ENCODE peak calls at places on chromosomes 1 and 21, in ten cellular contexts. One of them, this sample, is unnamed.

GRCh38 chr1:147225193-147225730 is at the start of gene FMO5:
- DNase-seq in omental fat pad: peak
- DNase-seq in endothelial cell: peak
- DNase-seq in tibial artery: peak
- DNase-seq in Calu3: peak
- DNase-seq in WTC11: peak
- DNase-seq in progenitor cell of endocrine pancreas: no peak
- DNase-seq in psoas muscle: peak
- DNase-seq in A549: peak
- DNase-seq in H9: peak
- DNase-seq in this sample: no peak

GRCh38 chr1:104266612-104267011 is 516.9 kb downstream of the AMY1C start:
- DNase-seq in omental fat pad: no peak
- DNase-seq in endothelial cell: no peak
- DNase-seq in tibial artery: no peak
- DNase-seq in Calu3: no peak
- DNase-seq in WTC11: no peak
- DNase-seq in progenitor cell of endocrine pancreas: no peak
- DNase-seq in psoas muscle: no peak
- DNase-seq in A549: no peak
- DNase-seq in H9: no peak
- DNase-seq in this sample: no peak

GRCh38 chr21:32257952-32258785 is 20.7 kb downstream of the MIS18A start:
- DNase-seq in omental fat pad: peak
- DNase-seq in endothelial cell: peak
- DNase-seq in tibial artery: peak
- DNase-seq in Calu3: peak
- DNase-seq in WTC11: peak
- DNase-seq in progenitor cell of endocrine pancreas: peak
- DNase-seq in psoas muscle: peak
- DNase-seq in A549: peak
- DNase-seq in H9: peak
- DNase-seq in this sample: peak

GRCh38 chr1:117673405-117673804 is 67.6 kb downstream of the TENT5C start:
- DNase-seq in omental fat pad: no peak
- DNase-seq in endothelial cell: no peak
- DNase-seq in tibial artery: no peak
- DNase-seq in Calu3: no peak
- DNase-seq in WTC11: no peak
- DNase-seq in progenitor cell of endocrine pancreas: no peak
- DNase-seq in psoas muscle: no peak
- DNase-seq in A549: no peak
- DNase-seq in H9: no peak
- DNase-seq in this sample: no peak

GRCh38 chr1:5751833-5752714 is 240.2 kb downstream of the NPHP4 start:
- DNase-seq in omental fat pad: no peak
- DNase-seq in endothelial cell: no peak
- DNase-seq in tibial artery: no peak
- DNase-seq in Calu3: no peak
- DNase-seq in WTC11: no peak
- DNase-seq in progenitor cell of endocrine pancreas: no peak
- DNase-seq in psoas muscle: no peak
- DNase-seq in A549: no peak
- DNase-seq in H9: no peak
- DNase-seq in this sample: no peak

GRCh38 chr1:165863346-165863745 is 35.9 kb downstream of the UCK2 start:
- DNase-seq in omental fat pad: no peak
- DNase-seq in endothelial cell: no peak
- DNase-seq in tibial artery: no peak
- DNase-seq in Calu3: no peak
- DNase-seq in WTC11: no peak
- DNase-seq in progenitor cell of endocrine pancreas: no peak
- DNase-seq in psoas muscle: no peak
- DNase-seq in A549: no peak
- DNase-seq in H9: no peak
- DNase-seq in this sample: no peak

GRCh38 chr1:17665054-17665453 is 90.1 kb upstream of the ACTL8 start:
- DNase-seq in omental fat pad: no peak
- DNase-seq in endothelial cell: no peak
- DNase-seq in tibial artery: no peak
- DNase-seq in Calu3: no peak
- DNase-seq in WTC11: no peak
- DNase-seq in progenitor cell of endocrine pancreas: no peak
- DNase-seq in psoas muscle: no peak
- DNase-seq in A549: no peak
- DNase-seq in H9: no peak
- DNase-seq in this sample: no peak

GRCh38 chr1:10286244-10286643 is 75.9 kb downstream of the KIF1B start:
- DNase-seq in omental fat pad: no peak
- DNase-seq in endothelial cell: no peak
- DNase-seq in tibial artery: peak
- DNase-seq in Calu3: no peak
- DNase-seq in WTC11: no peak
- DNase-seq in progenitor cell of endocrine pancreas: no peak
- DNase-seq in psoas muscle: no peak
- DNase-seq in A549: no peak
- DNase-seq in H9: no peak
- DNase-seq in this sample: no peak

GRCh38 chr1:36650200-36651065 is 167.7 kb upstream of the CSF3R start:
- DNase-seq in omental fat pad: peak
- DNase-seq in endothelial cell: peak
- DNase-seq in tibial artery: peak
- DNase-seq in Calu3: peak
- DNase-seq in WTC11: peak
- DNase-seq in progenitor cell of endocrine pancreas: peak
- DNase-seq in psoas muscle: peak
- DNase-seq in A549: peak
- DNase-seq in H9: peak
- DNase-seq in this sample: peak

GRCh38 chr1:162878000-162878596 is 17.1 kb upstream of the CCDC190 start:
- DNase-seq in omental fat pad: peak
- DNase-seq in endothelial cell: peak
- DNase-seq in tibial artery: peak
- DNase-seq in Calu3: peak
- DNase-seq in WTC11: peak
- DNase-seq in progenitor cell of endocrine pancreas: peak
- DNase-seq in psoas muscle: peak
- DNase-seq in A549: peak
- DNase-seq in H9: peak
- DNase-seq in this sample: no peak

GRCh38 chr1:10816743-10817369 is 20.4 kb upstream of the CASZ1 start:
- DNase-seq in omental fat pad: no peak
- DNase-seq in endothelial cell: no peak
- DNase-seq in tibial artery: no peak
- DNase-seq in Calu3: no peak
- DNase-seq in WTC11: no peak
- DNase-seq in progenitor cell of endocrine pancreas: no peak
- DNase-seq in psoas muscle: no peak
- DNase-seq in A549: no peak
- DNase-seq in H9: no peak
- DNase-seq in this sample: no peak

GRCh38 chr1:20051218-20051829 is 18.7 kb upstream of the PLA2G5 start:
- DNase-seq in omental fat pad: no peak
- DNase-seq in endothelial cell: no peak
- DNase-seq in tibial artery: no peak
- DNase-seq in Calu3: no peak
- DNase-seq in WTC11: no peak
- DNase-seq in progenitor cell of endocrine pancreas: no peak
- DNase-seq in psoas muscle: no peak
- DNase-seq in A549: no peak
- DNase-seq in H9: no peak
- DNase-seq in this sample: no peak

GRCh38 chr1:147612366-147612765 is 58.0 kb downstream of the ACP6 start:
- DNase-seq in omental fat pad: no peak
- DNase-seq in endothelial cell: no peak
- DNase-seq in tibial artery: no peak
- DNase-seq in Calu3: no peak
- DNase-seq in WTC11: no peak
- DNase-seq in progenitor cell of endocrine pancreas: no peak
- DNase-seq in psoas muscle: no peak
- DNase-seq in A549: peak
- DNase-seq in H9: no peak
- DNase-seq in this sample: no peak

GRCh38 chr1:6999826-7000225 is 214.6 kb downstream of the CAMTA1 start:
- DNase-seq in omental fat pad: no peak
- DNase-seq in endothelial cell: no peak
- DNase-seq in tibial artery: no peak
- DNase-seq in Calu3: no peak
- DNase-seq in WTC11: no peak
- DNase-seq in progenitor cell of endocrine pancreas: no peak
- DNase-seq in psoas muscle: no peak
- DNase-seq in A549: no peak
- DNase-seq in H9: no peak
- DNase-seq in this sample: no peak

GRCh38 chr21:28454978-28455600 is 537.6 kb downstream of the LTN1 start:
- DNase-seq in omental fat pad: no peak
- DNase-seq in endothelial cell: no peak
- DNase-seq in tibial artery: no peak
- DNase-seq in Calu3: no peak
- DNase-seq in WTC11: no peak
- DNase-seq in progenitor cell of endocrine pancreas: no peak
- DNase-seq in psoas muscle: no peak
- DNase-seq in A549: no peak
- DNase-seq in H9: no peak
- DNase-seq in this sample: no peak
- TF ChIP-seq CTCF in omental fat pad: no peak
- TF ChIP-seq CTCF in endothelial cell: no peak
- TF ChIP-seq CTCF in tibial artery: no peak
- TF ChIP-seq CTCF in Calu3: no peak
- TF ChIP-seq CTCF in WTC11: no peak
- TF ChIP-seq CTCF in progenitor cell of endocrine pancreas: no peak
- TF ChIP-seq CTCF in psoas muscle: no peak
- TF ChIP-seq CTCF in A549: no peak
- TF ChIP-seq CTCF in H9: no peak
- TF ChIP-seq CTCF in this sample: no peak

DNA sequence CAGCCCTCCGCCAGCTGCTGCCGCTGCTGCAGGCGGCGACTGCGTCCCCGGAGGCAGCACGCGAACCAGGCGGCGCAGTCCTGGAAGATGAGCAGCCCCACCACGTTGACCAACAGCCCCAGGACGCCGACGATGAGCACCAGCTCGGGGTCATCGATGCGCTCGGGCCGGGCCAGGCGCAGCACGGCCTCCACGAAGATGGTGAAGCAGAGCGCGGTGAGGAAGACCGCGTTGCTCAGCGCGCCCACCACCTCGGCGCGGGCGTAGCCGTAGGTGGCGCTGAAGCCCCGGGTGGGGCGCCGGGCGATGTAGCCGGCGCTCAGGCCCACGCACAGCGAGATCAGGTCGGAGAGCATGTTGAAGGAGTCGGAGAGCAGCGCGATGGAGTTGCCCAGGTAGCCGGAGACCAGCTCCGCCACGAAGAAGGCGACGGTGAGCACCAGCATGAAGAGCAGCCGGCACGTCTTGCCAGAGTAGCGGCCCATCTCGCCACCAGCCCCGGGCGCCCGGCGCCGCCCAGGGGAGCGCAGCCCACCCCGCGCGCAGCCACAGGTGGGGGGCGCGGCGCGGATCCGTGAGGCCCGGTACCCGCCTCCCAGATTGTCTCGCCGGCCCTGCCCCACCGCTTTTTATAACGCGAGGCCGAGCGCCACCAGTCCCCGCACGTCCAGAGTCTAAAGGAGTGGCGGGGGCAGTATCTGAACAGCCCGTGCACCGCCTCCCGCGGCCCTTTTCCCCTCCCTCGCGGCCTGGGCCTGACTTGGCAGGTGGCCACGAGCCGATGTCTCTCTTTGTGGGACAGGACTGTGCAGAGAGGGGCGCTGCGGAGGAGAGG is at the start of gene SLC30A10:
- DNase-seq in omental fat pad: no peak
- DNase-seq in endothelial cell: peak
- DNase-seq in tibial artery: no peak
- DNase-seq in Calu3: peak
- DNase-seq in WTC11: peak
- DNase-seq in progenitor cell of endocrine pancreas: peak
- DNase-seq in psoas muscle: peak
- DNase-seq in A549: peak
- DNase-seq in H9: peak
- DNase-seq in this sample: peak
- TF ChIP-seq CTCF in omental fat pad: no peak
- TF ChIP-seq CTCF in endothelial cell: no peak
- TF ChIP-seq CTCF in tibial artery: no peak
- TF ChIP-seq CTCF in Calu3: no peak
- TF ChIP-seq CTCF in WTC11: no peak
- TF ChIP-seq CTCF in progenitor cell of endocrine pancreas: peak
- TF ChIP-seq CTCF in psoas muscle: no peak
- TF ChIP-seq CTCF in A549: peak
- TF ChIP-seq CTCF in H9: no peak
- TF ChIP-seq CTCF in this sample: no peak

GRCh38 chr1:195580988-195581387 is 1027.3 kb downstream of the KCNT2 start:
- DNase-seq in omental fat pad: no peak
- DNase-seq in endothelial cell: no peak
- DNase-seq in tibial artery: no peak
- DNase-seq in Calu3: no peak
- DNase-seq in WTC11: no peak
- DNase-seq in progenitor cell of endocrine pancreas: no peak
- DNase-seq in psoas muscle: no peak
- DNase-seq in A549: no peak
- DNase-seq in H9: no peak
- DNase-seq in this sample: no peak
- TF ChIP-seq CTCF in omental fat pad: no peak
- TF ChIP-seq CTCF in endothelial cell: peak
- TF ChIP-seq CTCF in tibial artery: no peak
- TF ChIP-seq CTCF in Calu3: no peak
- TF ChIP-seq CTCF in WTC11: no peak
- TF ChIP-seq CTCF in progenitor cell of endocrine pancreas: peak
- TF ChIP-seq CTCF in psoas muscle: no peak
- TF ChIP-seq CTCF in A549: no peak
- TF ChIP-seq CTCF in H9: peak
- TF ChIP-seq CTCF in this sample: peak

GRCh38 chr21:15241997-15242767 is 177.4 kb upstream of the NRIP1 start:
- DNase-seq in omental fat pad: no peak
- DNase-seq in endothelial cell: no peak
- DNase-seq in tibial artery: no peak
- DNase-seq in Calu3: no peak
- DNase-seq in WTC11: peak
- DNase-seq in progenitor cell of endocrine pancreas: no peak
- DNase-seq in psoas muscle: no peak
- DNase-seq in A549: peak
- DNase-seq in H9: peak
- DNase-seq in this sample: no peak

GRCh38 chr21:15243356-15243755 is 178.6 kb upstream of the NRIP1 start:
- DNase-seq in omental fat pad: no peak
- DNase-seq in endothelial cell: no peak
- DNase-seq in tibial artery: no peak
- DNase-seq in Calu3: no peak
- DNase-seq in WTC11: no peak
- DNase-seq in progenitor cell of endocrine pancreas: no peak
- DNase-seq in psoas muscle: no peak
- DNase-seq in A549: no peak
- DNase-seq in H9: no peak
- DNase-seq in this sample: no peak

GRCh38 chr21:15242906-15243305 is 178.1 kb upstream of the NRIP1 start:
- DNase-seq in omental fat pad: no peak
- DNase-seq in endothelial cell: no peak
- DNase-seq in tibial artery: no peak
- DNase-seq in Calu3: no peak
- DNase-seq in WTC11: no peak
- DNase-seq in progenitor cell of endocrine pancreas: no peak
- DNase-seq in psoas muscle: no peak
- DNase-seq in A549: no peak
- DNase-seq in H9: no peak
- DNase-seq in this sample: no peak

GRCh38 chr21:15236111-15236510 is 171.3 kb upstream of the NRIP1 start:
- DNase-seq in omental fat pad: no peak
- DNase-seq in endothelial cell: no peak
- DNase-seq in tibial artery: no peak
- DNase-seq in Calu3: no peak
- DNase-seq in WTC11: no peak
- DNase-seq in progenitor cell of endocrine pancreas: no peak
- DNase-seq in psoas muscle: no peak
- DNase-seq in A549: no peak
- DNase-seq in H9: no peak
- DNase-seq in this sample: no peak

GRCh38 chr21:15240846-15241245 is 176.0 kb upstream of the NRIP1 start:
- DNase-seq in omental fat pad: no peak
- DNase-seq in endothelial cell: no peak
- DNase-seq in tibial artery: no peak
- DNase-seq in Calu3: no peak
- DNase-seq in WTC11: no peak
- DNase-seq in progenitor cell of endocrine pancreas: no peak
- DNase-seq in psoas muscle: no peak
- DNase-seq in A549: no peak
- DNase-seq in H9: no peak
- DNase-seq in this sample: no peak
- TF ChIP-seq CTCF in omental fat pad: no peak
- TF ChIP-seq CTCF in endothelial cell: no peak
- TF ChIP-seq CTCF in tibial artery: no peak
- TF ChIP-seq CTCF in Calu3: no peak
- TF ChIP-seq CTCF in WTC11: no peak
- TF ChIP-seq CTCF in progenitor cell of endocrine pancreas: no peak
- TF ChIP-seq CTCF in psoas muscle: no peak
- TF ChIP-seq CTCF in A549: no peak
- TF ChIP-seq CTCF in H9: no peak
- TF ChIP-seq CTCF in this sample: no peak